ENCODE peak calls at places on chromosomes 3 and 15, in six cellular contexts. A is CD8-positive, alpha-beta T cell; W is psoas muscle; X is substantia nigra; G is CD8-positive, alpha-beta memory T cell; R is heart right ventricle. F is an unnamed sample.

GRCh38 chr3:113054552-113054951 is 63.8 kb downstream of the GTPBP8 start:
- DNase-seq in A (no peak), W (no peak), X (no peak), G (no peak), R (no peak), F (no peak)

GRCh38 chr15:58486062-58486461 is 54.3 kb downstream of the LIPC start:
- DNase-seq in A (no peak), W (no peak), X (no peak), G (no peak), R (no peak), F (no peak)

GRCh38 chr15:77335298-77335697 is 84.6 kb downstream of the PEAK1 start:
- DNase-seq in A (no peak), W (no peak), X (peak), G (no peak), R (peak), F (no peak)

GRCh38 chr3:192851821-192852352 is 65.8 kb downstream of the MB21D2 start:
- DNase-seq in A (no peak), W (peak), X (peak), G (no peak), R (peak), F (no peak)

GRCh38 chr3:21750291-21750690 is 719 bp downstream of the ZNF385D start:
- DNase-seq in A (no peak), W (no peak), X (no peak), G (no peak), R (no peak), F (no peak)

GRCh38 chr3:169133178-169134161 is 530.0 kb downstream of the MECOM start:
- DNase-seq in A (no peak), W (no peak), X (no peak), G (no peak), R (no peak), F (no peak)

GRCh38 chr3:13564751-13565560 is 16.0 kb downstream of the FBLN2 start:
- DNase-seq in A (no peak), W (peak), X (no peak), G (no peak), R (peak), F (peak)

GRCh38 chr3:99118381-99118780 is 216.9 kb upstream of the DCBLD2 start:
- DNase-seq in A (no peak), W (no peak), X (no peak), G (no peak), R (no peak), F (no peak)

GRCh38 chr3:19199131-19199530 is 50.8 kb downstream of the KCNH8 start:
- DNase-seq in A (no peak), W (no peak), X (no peak), G (no peak), R (no peak), F (no peak)

GRCh38 chr15:26772588-26773484 is at the start of gene GABRB3:
- DNase-seq in A (no peak), W (peak), X (peak), G (no peak), R (peak), F (peak)

GRCh38 chr15:58332676-58333400 is 99.0 kb upstream of the LIPC start:
- DNase-seq in A (no peak), W (no peak), X (no peak), G (no peak), R (no peak), F (no peak)

GRCh38 chr15:29818141-29818540 is 4.1 kb downstream of the TJP1 start:
- DNase-seq in A (no peak), W (no peak), X (no peak), G (no peak), R (no peak), F (no peak)

GRCh38 chr15:29942548-29942947 is 120.3 kb upstream of the TJP1 start:
- DNase-seq in A (no peak), W (no peak), X (no peak), G (no peak), R (no peak), F (no peak)

GRCh38 chr15:96273317-96274086 is 57.0 kb upstream of the NR2F2 start:
- DNase-seq in A (no peak), W (no peak), X (no peak), G (no peak), R (no peak), F (no peak)

GRCh38 chr15:100191161-100191560 is 150.6 kb downstream of the ADAMTS17 start:
- DNase-seq in A (no peak), W (no peak), X (no peak), G (no peak), R (no peak), F (peak)

GRCh38 chr15:48536681-48537091 is 108.8 kb downstream of the FBN1 start:
- DNase-seq in A (no peak), W (no peak), X (no peak), G (no peak), R (peak), F (no peak)

GRCh38 chr15:43775411-43775965 is 1.3 kb downstream of the ELL3 start:
- DNase-seq in A (no peak), W (peak), X (no peak), G (no peak), R (no peak), F (peak)

GRCh38 chr15:43777293-43777819 is 590 bp upstream of the ELL3 start:
- DNase-seq in A (peak), W (peak), X (peak), G (peak), R (peak), F (peak)

GRCh38 chr15:43776718-43777292 is at the start of gene ELL3:
- DNase-seq in A (peak), W (peak), X (peak), G (peak), R (peak), F (peak)

GRCh38 chr15:43776101-43776717 is 557 bp downstream of the ELL3 start:
- DNase-seq in A (peak), W (peak), X (no peak), G (peak), R (no peak), F (peak)

GRCh38 chr15:43779016-43779415 is 2.2 kb upstream of the ELL3 start:
- DNase-seq in A (no peak), W (no peak), X (no peak), G (no peak), R (no peak), F (no peak)
- H3K27ac ChIP-seq in A (no peak), W (no peak), X (no peak), G (no peak), R (no peak), F (no peak)

GRCh38 chr15:70421197-70421482 is 323.4 kb upstream of the TLE3 start:
- DNase-seq in A (no peak), W (no peak), X (no peak), G (no peak), R (no peak), F (no peak)
- H3K27ac ChIP-seq in A (no peak), W (no peak), X (no peak), G (no peak), R (no peak), F (no peak)

GRCh38 chr15:61856295-61856694 is 204.0 kb downstream of the VPS13C start:
- DNase-seq in A (no peak), W (no peak), X (no peak), G (no peak), R (no peak), F (no peak)
- H3K27ac ChIP-seq in A (no peak), W (no peak), X (no peak), G (no peak), R (no peak), F (no peak)

GRCh38 chr3:116663161-116663885 is 46.3 kb upstream of the TUSC7 start:
- DNase-seq in A (no peak), W (no peak), X (no peak), G (no peak), R (no peak), F (peak)
- H3K27ac ChIP-seq in A (no peak), W (no peak), X (no peak), G (no peak), R (no peak), F (no peak)

GRCh38 chr15:65069179-65069578 is 1.4 kb upstream of the RASL12 start:
- DNase-seq in A (no peak), W (peak), X (no peak), G (no peak), R (peak), F (no peak)

GRCh38 chr15:65069779-65070546 is 2.2 kb upstream of the RASL12 start:
- DNase-seq in A (no peak), W (no peak), X (no peak), G (no peak), R (peak), F (no peak)

GRCh38 chr15:65067334-65067644 is 502 bp downstream of the RASL12 start:
- DNase-seq in A (no peak), W (no peak), X (no peak), G (no peak), R (no peak), F (no peak)

GRCh38 chr15:65067645-65068416 is at the start of gene RASL12:
- DNase-seq in A (no peak), W (no peak), X (no peak), G (no peak), R (no peak), F (peak)

DNA sequence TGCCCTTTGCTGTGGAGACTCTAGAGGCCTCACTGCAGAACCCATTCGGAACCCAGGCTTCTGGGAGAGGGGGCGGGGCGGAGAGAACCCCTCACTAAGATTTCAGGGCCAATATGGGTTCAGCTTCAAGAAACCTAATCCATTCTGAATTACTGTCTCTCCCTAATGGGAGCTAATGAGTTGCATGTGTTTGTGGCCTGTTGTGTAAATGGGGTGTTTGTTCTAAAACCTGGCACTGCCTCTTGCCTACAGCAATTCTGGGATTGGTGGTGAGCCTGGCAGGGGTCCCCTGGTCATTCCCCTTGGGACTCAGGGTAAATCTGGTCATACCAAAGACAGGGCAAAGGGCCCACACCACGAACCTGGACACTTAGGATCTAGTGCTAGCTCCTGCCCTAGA is 645 bp upstream of the RASL12 start:
- DNase-seq in A (no peak), W (no peak), X (no peak), G (no peak), R (no peak), F (no peak)
- H3K27ac ChIP-seq in A (no peak), W (peak), X (no peak), G (no peak), R (peak), F (no peak)

DNA sequence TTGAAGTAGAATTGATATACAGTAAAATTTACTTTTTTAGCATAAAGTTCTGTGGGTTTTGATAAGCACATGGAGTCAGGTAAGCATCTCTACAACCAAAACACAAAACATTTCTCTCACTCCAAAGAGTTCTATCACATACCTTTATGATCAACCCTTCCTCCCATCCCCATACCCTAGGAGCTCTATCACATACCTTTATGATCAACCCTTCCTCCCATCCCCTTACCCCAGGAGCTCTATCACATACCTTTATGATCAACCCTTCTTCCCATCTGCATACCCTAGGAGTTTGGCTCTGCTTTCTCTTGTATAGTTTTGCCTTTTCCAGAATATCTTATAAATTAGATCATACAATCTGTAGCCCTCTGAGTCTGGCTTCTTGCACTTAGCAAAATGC is 315.1 kb downstream of the ROBO2 start:
- DNase-seq in A (no peak), W (no peak), X (no peak), G (no peak), R (no peak), F (no peak)
- H3K27ac ChIP-seq in A (no peak), W (no peak), X (no peak), G (no peak), R (no peak), F (no peak)

GRCh38 chr3:63056932-63057331 is 181.7 kb upstream of the CADPS start:
- DNase-seq in A (no peak), W (no peak), X (no peak), G (no peak), R (no peak), F (no peak)
- H3K27ac ChIP-seq in A (no peak), W (no peak), X (no peak), G (no peak), R (no peak), F (no peak)

DNA sequence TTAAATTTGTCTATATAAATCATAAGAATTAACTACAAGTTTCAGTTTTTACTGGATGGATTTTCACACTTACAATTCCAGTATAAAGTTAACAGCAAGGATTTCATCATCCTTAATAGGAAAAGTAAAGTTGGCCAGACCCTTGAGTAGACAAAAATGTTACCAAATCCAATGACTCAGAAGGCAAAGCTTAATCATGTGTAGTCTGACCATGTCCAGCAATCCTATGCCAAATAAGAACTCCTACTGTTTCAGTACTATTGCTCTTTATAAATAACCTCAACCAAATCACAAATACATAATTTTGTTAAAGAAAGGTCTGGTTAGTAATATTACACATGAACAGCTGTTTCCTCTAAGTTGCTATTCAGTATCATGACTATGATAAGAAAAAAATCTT is 35.0 kb downstream of the PLOD2 start:
- DNase-seq in A (no peak), W (no peak), X (no peak), G (no peak), R (no peak), F (no peak)
- H3K27ac ChIP-seq in A (no peak), W (peak), X (no peak), G (no peak), R (peak), F (no peak)

DNA sequence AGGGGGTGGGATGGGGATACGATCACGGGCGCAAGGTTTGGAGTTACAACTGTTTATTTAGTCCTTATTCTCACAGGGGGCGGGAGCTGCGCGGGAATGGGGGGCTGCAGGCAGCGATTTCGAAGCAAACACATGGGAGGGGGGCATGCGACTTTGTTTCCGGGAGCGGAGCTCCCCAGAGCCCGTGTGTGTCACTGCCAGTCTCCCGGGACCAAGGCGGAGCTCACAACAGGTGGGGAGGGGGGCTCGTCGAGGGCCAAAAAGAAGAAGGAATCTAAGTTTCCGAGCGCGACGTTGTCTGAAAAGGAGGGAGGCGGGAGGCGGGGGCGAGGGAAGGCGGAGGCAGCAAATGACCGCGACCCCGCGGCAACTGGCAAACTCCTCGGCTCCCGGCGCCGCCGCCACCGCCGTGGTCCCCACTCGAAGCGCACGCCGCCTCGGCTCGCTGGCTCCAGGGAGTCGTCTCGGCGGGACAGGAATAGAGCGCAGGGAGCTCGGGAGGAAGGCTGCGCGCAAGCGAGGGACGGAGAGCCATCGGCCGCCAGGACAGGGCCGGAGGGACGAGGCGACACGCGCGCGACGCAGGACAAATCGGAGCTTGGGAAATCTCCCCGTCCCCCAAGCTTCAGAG is 1.4 kb downstream of the FOXP1 start:
- DNase-seq in A (peak), W (peak), X (peak), G (peak), R (peak), F (peak)
- H3K27ac ChIP-seq in A (peak), W (peak), X (peak), G (peak), R (peak), F (no peak)